ENCODE peak calls at places on chromosomes 12 and 14, in ten cellular contexts. One of them, this sample, is unnamed.

GRCh38 chr12:70258605-70259403 is 15.6 kb downstream of the CNOT2 start:
- DNase-seq in activated T-cell treated with anti-CD3 and anti-CD28 coated beads, Interleukin-2, amount 50 U/mL, for 72 hours: no peak
- DNase-seq in mucosa of gallbladder: no peak
- DNase-seq in T-cell: no peak
- DNase-seq in stimulated activated CD4-positive, alpha-beta T cell treated with anti-CD3 and anti-CD28 coated beads, Interleukin-12 subunit alpha, Interleukin-12 subunit beta, amount 100 ng/mL, for 4 hours: no peak
- DNase-seq in stimulated activated CD8-positive, alpha-beta memory T cell treated with anti-CD3 and anti-CD28 coated beads, Interleukin-4, amount 100 ng/mL, for 1 hour: no peak
- DNase-seq in Peyer's patch: no peak
- DNase-seq in activated naive CD4-positive, alpha-beta T cell: no peak
- DNase-seq in KBM-7: no peak
- DNase-seq in activated T-helper 1 cell treated with anti-CD3 and anti-CD28 coated beads, Interleukin-2, amount 50 U/mL, for 16 hours: no peak
- DNase-seq in this sample: no peak

GRCh38 chr12:96985515-96986362 is 78.7 kb downstream of the NEDD1 start:
- DNase-seq in Peyer's patch: no peak
- DNase-seq in activated T-cell treated with anti-CD3 and anti-CD28 coated beads, Interleukin-2, amount 50 U/mL, for 72 hours: peak
- DNase-seq in stimulated activated CD8-positive, alpha-beta memory T cell treated with anti-CD3 and anti-CD28 coated beads, Interleukin-4, amount 100 ng/mL, for 1 hour: peak
- DNase-seq in stimulated activated CD4-positive, alpha-beta T cell treated with anti-CD3 and anti-CD28 coated beads, Interleukin-12 subunit alpha, Interleukin-12 subunit beta, amount 100 ng/mL, for 4 hours: peak
- DNase-seq in mucosa of gallbladder: no peak
- DNase-seq in activated naive CD4-positive, alpha-beta T cell: no peak
- DNase-seq in activated T-helper 1 cell treated with anti-CD3 and anti-CD28 coated beads, Interleukin-2, amount 50 U/mL, for 16 hours: peak
- DNase-seq in KBM-7: peak
- DNase-seq in T-cell: peak
- DNase-seq in this sample: peak

GRCh38 chr12:25518512-25518911 is 34.6 kb downstream of the LMNTD1 start:
- DNase-seq in stimulated activated CD4-positive, alpha-beta T cell treated with anti-CD3 and anti-CD28 coated beads, Interleukin-12 subunit alpha, Interleukin-12 subunit beta, amount 100 ng/mL, for 4 hours: no peak
- DNase-seq in mucosa of gallbladder: no peak
- DNase-seq in Peyer's patch: no peak
- DNase-seq in T-cell: no peak
- DNase-seq in activated T-cell treated with anti-CD3 and anti-CD28 coated beads, Interleukin-2, amount 50 U/mL, for 72 hours: no peak
- DNase-seq in stimulated activated CD8-positive, alpha-beta memory T cell treated with anti-CD3 and anti-CD28 coated beads, Interleukin-4, amount 100 ng/mL, for 1 hour: no peak
- DNase-seq in KBM-7: no peak
- DNase-seq in activated T-helper 1 cell treated with anti-CD3 and anti-CD28 coated beads, Interleukin-2, amount 50 U/mL, for 16 hours: no peak
- DNase-seq in activated naive CD4-positive, alpha-beta T cell: no peak
- DNase-seq in this sample: no peak

GRCh38 chr14:44589180-44589579 is 82.1 kb upstream of the FSCB start:
- DNase-seq in activated T-cell treated with anti-CD3 and anti-CD28 coated beads, Interleukin-2, amount 50 U/mL, for 72 hours: no peak
- DNase-seq in stimulated activated CD4-positive, alpha-beta T cell treated with anti-CD3 and anti-CD28 coated beads, Interleukin-12 subunit alpha, Interleukin-12 subunit beta, amount 100 ng/mL, for 4 hours: no peak
- DNase-seq in mucosa of gallbladder: no peak
- DNase-seq in activated T-helper 1 cell treated with anti-CD3 and anti-CD28 coated beads, Interleukin-2, amount 50 U/mL, for 16 hours: no peak
- DNase-seq in stimulated activated CD8-positive, alpha-beta memory T cell treated with anti-CD3 and anti-CD28 coated beads, Interleukin-4, amount 100 ng/mL, for 1 hour: no peak
- DNase-seq in Peyer's patch: no peak
- DNase-seq in activated naive CD4-positive, alpha-beta T cell: no peak
- DNase-seq in KBM-7: no peak
- DNase-seq in T-cell: no peak
- DNase-seq in this sample: no peak

GRCh38 chr12:62928632-62929031 is 6.3 kb downstream of the PPM1H start:
- DNase-seq in stimulated activated CD4-positive, alpha-beta T cell treated with anti-CD3 and anti-CD28 coated beads, Interleukin-12 subunit alpha, Interleukin-12 subunit beta, amount 100 ng/mL, for 4 hours: no peak
- DNase-seq in Peyer's patch: no peak
- DNase-seq in T-cell: no peak
- DNase-seq in activated naive CD4-positive, alpha-beta T cell: no peak
- DNase-seq in activated T-cell treated with anti-CD3 and anti-CD28 coated beads, Interleukin-2, amount 50 U/mL, for 72 hours: no peak
- DNase-seq in KBM-7: no peak
- DNase-seq in stimulated activated CD8-positive, alpha-beta memory T cell treated with anti-CD3 and anti-CD28 coated beads, Interleukin-4, amount 100 ng/mL, for 1 hour: no peak
- DNase-seq in mucosa of gallbladder: no peak
- DNase-seq in activated T-helper 1 cell treated with anti-CD3 and anti-CD28 coated beads, Interleukin-2, amount 50 U/mL, for 16 hours: no peak
- DNase-seq in this sample: no peak

GRCh38 chr12:18457362-18457761 is 196.0 kb downstream of the PIK3C2G start:
- DNase-seq in stimulated activated CD8-positive, alpha-beta memory T cell treated with anti-CD3 and anti-CD28 coated beads, Interleukin-4, amount 100 ng/mL, for 1 hour: no peak
- DNase-seq in mucosa of gallbladder: no peak
- DNase-seq in activated T-cell treated with anti-CD3 and anti-CD28 coated beads, Interleukin-2, amount 50 U/mL, for 72 hours: no peak
- DNase-seq in KBM-7: no peak
- DNase-seq in activated T-helper 1 cell treated with anti-CD3 and anti-CD28 coated beads, Interleukin-2, amount 50 U/mL, for 16 hours: no peak
- DNase-seq in T-cell: no peak
- DNase-seq in Peyer's patch: no peak
- DNase-seq in stimulated activated CD4-positive, alpha-beta T cell treated with anti-CD3 and anti-CD28 coated beads, Interleukin-12 subunit alpha, Interleukin-12 subunit beta, amount 100 ng/mL, for 4 hours: no peak
- DNase-seq in activated naive CD4-positive, alpha-beta T cell: no peak
- DNase-seq in this sample: no peak

GRCh38 chr12:86914716-86915115 is 658.5 kb upstream of the MGAT4C start:
- DNase-seq in T-cell: no peak
- DNase-seq in activated T-helper 1 cell treated with anti-CD3 and anti-CD28 coated beads, Interleukin-2, amount 50 U/mL, for 16 hours: no peak
- DNase-seq in mucosa of gallbladder: no peak
- DNase-seq in Peyer's patch: no peak
- DNase-seq in stimulated activated CD4-positive, alpha-beta T cell treated with anti-CD3 and anti-CD28 coated beads, Interleukin-12 subunit alpha, Interleukin-12 subunit beta, amount 100 ng/mL, for 4 hours: no peak
- DNase-seq in activated T-cell treated with anti-CD3 and anti-CD28 coated beads, Interleukin-2, amount 50 U/mL, for 72 hours: no peak
- DNase-seq in activated naive CD4-positive, alpha-beta T cell: no peak
- DNase-seq in stimulated activated CD8-positive, alpha-beta memory T cell treated with anti-CD3 and anti-CD28 coated beads, Interleukin-4, amount 100 ng/mL, for 1 hour: no peak
- DNase-seq in KBM-7: peak
- DNase-seq in this sample: peak

GRCh38 chr14:54259821-54260220 is 137.0 kb upstream of the CDKN3 start:
- DNase-seq in stimulated activated CD8-positive, alpha-beta memory T cell treated with anti-CD3 and anti-CD28 coated beads, Interleukin-4, amount 100 ng/mL, for 1 hour: no peak
- DNase-seq in activated naive CD4-positive, alpha-beta T cell: no peak
- DNase-seq in Peyer's patch: no peak
- DNase-seq in activated T-cell treated with anti-CD3 and anti-CD28 coated beads, Interleukin-2, amount 50 U/mL, for 72 hours: no peak
- DNase-seq in T-cell: no peak
- DNase-seq in stimulated activated CD4-positive, alpha-beta T cell treated with anti-CD3 and anti-CD28 coated beads, Interleukin-12 subunit alpha, Interleukin-12 subunit beta, amount 100 ng/mL, for 4 hours: no peak
- DNase-seq in activated T-helper 1 cell treated with anti-CD3 and anti-CD28 coated beads, Interleukin-2, amount 50 U/mL, for 16 hours: no peak
- DNase-seq in KBM-7: no peak
- DNase-seq in mucosa of gallbladder: no peak
- DNase-seq in this sample: no peak

GRCh38 chr14:20383032-20383431 is 30.3 kb downstream of the TEP1 start:
- DNase-seq in stimulated activated CD8-positive, alpha-beta memory T cell treated with anti-CD3 and anti-CD28 coated beads, Interleukin-4, amount 100 ng/mL, for 1 hour: no peak
- DNase-seq in activated T-helper 1 cell treated with anti-CD3 and anti-CD28 coated beads, Interleukin-2, amount 50 U/mL, for 16 hours: no peak
- DNase-seq in activated naive CD4-positive, alpha-beta T cell: no peak
- DNase-seq in Peyer's patch: no peak
- DNase-seq in T-cell: no peak
- DNase-seq in activated T-cell treated with anti-CD3 and anti-CD28 coated beads, Interleukin-2, amount 50 U/mL, for 72 hours: no peak
- DNase-seq in mucosa of gallbladder: no peak
- DNase-seq in stimulated activated CD4-positive, alpha-beta T cell treated with anti-CD3 and anti-CD28 coated beads, Interleukin-12 subunit alpha, Interleukin-12 subunit beta, amount 100 ng/mL, for 4 hours: no peak
- DNase-seq in KBM-7: no peak
- DNase-seq in this sample: no peak

GRCh38 chr14:106393742-106394141 is 867.4 kb downstream of the TMEM121 start:
- DNase-seq in stimulated activated CD4-positive, alpha-beta T cell treated with anti-CD3 and anti-CD28 coated beads, Interleukin-12 subunit alpha, Interleukin-12 subunit beta, amount 100 ng/mL, for 4 hours: no peak
- DNase-seq in activated T-helper 1 cell treated with anti-CD3 and anti-CD28 coated beads, Interleukin-2, amount 50 U/mL, for 16 hours: no peak
- DNase-seq in T-cell: no peak
- DNase-seq in mucosa of gallbladder: no peak
- DNase-seq in Peyer's patch: no peak
- DNase-seq in activated naive CD4-positive, alpha-beta T cell: no peak
- DNase-seq in KBM-7: no peak
- DNase-seq in stimulated activated CD8-positive, alpha-beta memory T cell treated with anti-CD3 and anti-CD28 coated beads, Interleukin-4, amount 100 ng/mL, for 1 hour: no peak
- DNase-seq in activated T-cell treated with anti-CD3 and anti-CD28 coated beads, Interleukin-2, amount 50 U/mL, for 72 hours: no peak
- DNase-seq in this sample: no peak

GRCh38 chr14:60064491-60065072 is 27.1 kb upstream of the PCNX4 start:
- DNase-seq in Peyer's patch: no peak
- DNase-seq in stimulated activated CD4-positive, alpha-beta T cell treated with anti-CD3 and anti-CD28 coated beads, Interleukin-12 subunit alpha, Interleukin-12 subunit beta, amount 100 ng/mL, for 4 hours: no peak
- DNase-seq in stimulated activated CD8-positive, alpha-beta memory T cell treated with anti-CD3 and anti-CD28 coated beads, Interleukin-4, amount 100 ng/mL, for 1 hour: no peak
- DNase-seq in T-cell: no peak
- DNase-seq in activated T-cell treated with anti-CD3 and anti-CD28 coated beads, Interleukin-2, amount 50 U/mL, for 72 hours: no peak
- DNase-seq in activated naive CD4-positive, alpha-beta T cell: no peak
- DNase-seq in activated T-helper 1 cell treated with anti-CD3 and anti-CD28 coated beads, Interleukin-2, amount 50 U/mL, for 16 hours: no peak
- DNase-seq in KBM-7: peak
- DNase-seq in mucosa of gallbladder: no peak
- DNase-seq in this sample: no peak

GRCh38 chr14:22977684-22978486 is 4.5 kb downstream of the AJUBA start:
- DNase-seq in activated naive CD4-positive, alpha-beta T cell: no peak
- DNase-seq in Peyer's patch: no peak
- DNase-seq in stimulated activated CD8-positive, alpha-beta memory T cell treated with anti-CD3 and anti-CD28 coated beads, Interleukin-4, amount 100 ng/mL, for 1 hour: no peak
- DNase-seq in activated T-cell treated with anti-CD3 and anti-CD28 coated beads, Interleukin-2, amount 50 U/mL, for 72 hours: no peak
- DNase-seq in KBM-7: no peak
- DNase-seq in activated T-helper 1 cell treated with anti-CD3 and anti-CD28 coated beads, Interleukin-2, amount 50 U/mL, for 16 hours: no peak
- DNase-seq in mucosa of gallbladder: peak
- DNase-seq in stimulated activated CD4-positive, alpha-beta T cell treated with anti-CD3 and anti-CD28 coated beads, Interleukin-12 subunit alpha, Interleukin-12 subunit beta, amount 100 ng/mL, for 4 hours: no peak
- DNase-seq in T-cell: no peak
- DNase-seq in this sample: peak

GRCh38 chr14:59292028-59292427 is 103.6 kb downstream of the DAAM1 start:
- DNase-seq in activated T-cell treated with anti-CD3 and anti-CD28 coated beads, Interleukin-2, amount 50 U/mL, for 72 hours: no peak
- DNase-seq in Peyer's patch: no peak
- DNase-seq in KBM-7: no peak
- DNase-seq in activated naive CD4-positive, alpha-beta T cell: no peak
- DNase-seq in stimulated activated CD4-positive, alpha-beta T cell treated with anti-CD3 and anti-CD28 coated beads, Interleukin-12 subunit alpha, Interleukin-12 subunit beta, amount 100 ng/mL, for 4 hours: no peak
- DNase-seq in mucosa of gallbladder: no peak
- DNase-seq in activated T-helper 1 cell treated with anti-CD3 and anti-CD28 coated beads, Interleukin-2, amount 50 U/mL, for 16 hours: no peak
- DNase-seq in T-cell: no peak
- DNase-seq in stimulated activated CD8-positive, alpha-beta memory T cell treated with anti-CD3 and anti-CD28 coated beads, Interleukin-4, amount 100 ng/mL, for 1 hour: no peak
- DNase-seq in this sample: no peak

GRCh38 chr12:132194556-132194955 is 50.3 kb downstream of the NOC4L start:
- DNase-seq in Peyer's patch: no peak
- DNase-seq in KBM-7: no peak
- DNase-seq in activated T-helper 1 cell treated with anti-CD3 and anti-CD28 coated beads, Interleukin-2, amount 50 U/mL, for 16 hours: no peak
- DNase-seq in stimulated activated CD8-positive, alpha-beta memory T cell treated with anti-CD3 and anti-CD28 coated beads, Interleukin-4, amount 100 ng/mL, for 1 hour: no peak
- DNase-seq in stimulated activated CD4-positive, alpha-beta T cell treated with anti-CD3 and anti-CD28 coated beads, Interleukin-12 subunit alpha, Interleukin-12 subunit beta, amount 100 ng/mL, for 4 hours: no peak
- DNase-seq in activated T-cell treated with anti-CD3 and anti-CD28 coated beads, Interleukin-2, amount 50 U/mL, for 72 hours: no peak
- DNase-seq in T-cell: no peak
- DNase-seq in activated naive CD4-positive, alpha-beta T cell: no peak
- DNase-seq in mucosa of gallbladder: no peak
- DNase-seq in this sample: no peak

GRCh38 chr14:84129028-84129427 is 1400.9 kb upstream of the FLRT2 start:
- DNase-seq in KBM-7: peak
- DNase-seq in activated T-helper 1 cell treated with anti-CD3 and anti-CD28 coated beads, Interleukin-2, amount 50 U/mL, for 16 hours: no peak
- DNase-seq in mucosa of gallbladder: no peak
- DNase-seq in T-cell: no peak
- DNase-seq in Peyer's patch: no peak
- DNase-seq in activated naive CD4-positive, alpha-beta T cell: no peak
- DNase-seq in activated T-cell treated with anti-CD3 and anti-CD28 coated beads, Interleukin-2, amount 50 U/mL, for 72 hours: no peak
- DNase-seq in stimulated activated CD4-positive, alpha-beta T cell treated with anti-CD3 and anti-CD28 coated beads, Interleukin-12 subunit alpha, Interleukin-12 subunit beta, amount 100 ng/mL, for 4 hours: no peak
- DNase-seq in stimulated activated CD8-positive, alpha-beta memory T cell treated with anti-CD3 and anti-CD28 coated beads, Interleukin-4, amount 100 ng/mL, for 1 hour: no peak
- DNase-seq in this sample: no peak